ENCODE peak calls at places on chromosomes 1 and 21, in nine cellular contexts. One of them, this sample, is unnamed.

GRCh38 chr1:42266253-42267135 is 68.5 kb downstream of the FOXJ3 start:
- DNase-seq in thoracic aorta: no peak
- DNase-seq in upper lobe of right lung: no peak
- DNase-seq in lower lobe of right lung: no peak
- DNase-seq in stomach: no peak
- DNase-seq in CD8-positive, alpha-beta T cell: no peak
- DNase-seq in hepatocyte: no peak
- DNase-seq in heart left ventricle: no peak
- DNase-seq in colonic mucosa: no peak
- DNase-seq in this sample: no peak

GRCh38 chr21:15671188-15671587 is 58.6 kb upstream of the USP25 start:
- DNase-seq in lower lobe of right lung: no peak
- DNase-seq in thoracic aorta: no peak
- DNase-seq in stomach: no peak
- DNase-seq in colonic mucosa: no peak
- DNase-seq in upper lobe of right lung: no peak
- DNase-seq in hepatocyte: no peak
- DNase-seq in heart left ventricle: no peak
- DNase-seq in CD8-positive, alpha-beta T cell: no peak
- DNase-seq in this sample: no peak

GRCh38 chr1:43367026-43367903 is 546 bp downstream of the ELOVL1 start:
- DNase-seq in CD8-positive, alpha-beta T cell: peak
- DNase-seq in lower lobe of right lung: peak
- DNase-seq in heart left ventricle: no peak
- DNase-seq in upper lobe of right lung: peak
- DNase-seq in hepatocyte: peak
- DNase-seq in colonic mucosa: peak
- DNase-seq in stomach: no peak
- DNase-seq in thoracic aorta: no peak
- DNase-seq in this sample: no peak

GRCh38 chr1:186838380-186839076 is 9.8 kb downstream of the PLA2G4A start:
- DNase-seq in upper lobe of right lung: no peak
- DNase-seq in heart left ventricle: no peak
- DNase-seq in hepatocyte: peak
- DNase-seq in CD8-positive, alpha-beta T cell: no peak
- DNase-seq in colonic mucosa: no peak
- DNase-seq in lower lobe of right lung: no peak
- DNase-seq in thoracic aorta: no peak
- DNase-seq in stomach: no peak
- DNase-seq in this sample: no peak

GRCh38 chr1:94873520-94874351 is 53.2 kb downstream of the CNN3 start:
- DNase-seq in colonic mucosa: no peak
- DNase-seq in upper lobe of right lung: no peak
- DNase-seq in CD8-positive, alpha-beta T cell: no peak
- DNase-seq in stomach: no peak
- DNase-seq in hepatocyte: peak
- DNase-seq in lower lobe of right lung: no peak
- DNase-seq in heart left ventricle: no peak
- DNase-seq in thoracic aorta: no peak
- DNase-seq in this sample: peak

GRCh38 chr1:160219062-160219929 is 14.1 kb downstream of the PEA15 start:
- DNase-seq in heart left ventricle: peak
- DNase-seq in lower lobe of right lung: no peak
- DNase-seq in CD8-positive, alpha-beta T cell: no peak
- DNase-seq in colonic mucosa: peak
- DNase-seq in thoracic aorta: no peak
- DNase-seq in stomach: peak
- DNase-seq in upper lobe of right lung: no peak
- DNase-seq in hepatocyte: peak
- DNase-seq in this sample: peak

GRCh38 chr21:40160911-40161310 is 293.7 kb downstream of the PCP4 start:
- DNase-seq in hepatocyte: no peak
- DNase-seq in CD8-positive, alpha-beta T cell: no peak
- DNase-seq in stomach: no peak
- DNase-seq in lower lobe of right lung: no peak
- DNase-seq in heart left ventricle: no peak
- DNase-seq in upper lobe of right lung: no peak
- DNase-seq in thoracic aorta: no peak
- DNase-seq in colonic mucosa: no peak
- DNase-seq in this sample: no peak

GRCh38 chr1:58870298-58870676 is 86.4 kb upstream of the JUN start:
- DNase-seq in colonic mucosa: peak
- DNase-seq in hepatocyte: peak
- DNase-seq in upper lobe of right lung: no peak
- DNase-seq in heart left ventricle: no peak
- DNase-seq in thoracic aorta: no peak
- DNase-seq in CD8-positive, alpha-beta T cell: no peak
- DNase-seq in stomach: peak
- DNase-seq in lower lobe of right lung: no peak
- DNase-seq in this sample: no peak

GRCh38 chr1:201296371-201296770 is 13.1 kb downstream of the PKP1 start:
- DNase-seq in thoracic aorta: no peak
- DNase-seq in lower lobe of right lung: no peak
- DNase-seq in upper lobe of right lung: no peak
- DNase-seq in stomach: no peak
- DNase-seq in colonic mucosa: no peak
- DNase-seq in CD8-positive, alpha-beta T cell: no peak
- DNase-seq in hepatocyte: no peak
- DNase-seq in heart left ventricle: no peak
- DNase-seq in this sample: no peak

GRCh38 chr1:206634365-206635079 is 814 bp upstream of the DYRK3 start:
- DNase-seq in heart left ventricle: peak
- DNase-seq in CD8-positive, alpha-beta T cell: peak
- DNase-seq in stomach: peak
- DNase-seq in thoracic aorta: peak
- DNase-seq in upper lobe of right lung: peak
- DNase-seq in colonic mucosa: peak
- DNase-seq in lower lobe of right lung: peak
- DNase-seq in hepatocyte: peak
- DNase-seq in this sample: peak

GRCh38 chr1:32741417-32742131 is 39.0 kb upstream of the SYNC start:
- DNase-seq in lower lobe of right lung: no peak
- DNase-seq in upper lobe of right lung: peak
- DNase-seq in hepatocyte: peak
- DNase-seq in thoracic aorta: no peak
- DNase-seq in heart left ventricle: peak
- DNase-seq in colonic mucosa: peak
- DNase-seq in stomach: no peak
- DNase-seq in CD8-positive, alpha-beta T cell: no peak
- DNase-seq in this sample: peak

GRCh38 chr1:30388386-30388785 is 335.0 kb downstream of the MATN1 start:
- DNase-seq in hepatocyte: no peak
- DNase-seq in lower lobe of right lung: no peak
- DNase-seq in stomach: no peak
- DNase-seq in thoracic aorta: no peak
- DNase-seq in colonic mucosa: no peak
- DNase-seq in upper lobe of right lung: no peak
- DNase-seq in heart left ventricle: no peak
- DNase-seq in CD8-positive, alpha-beta T cell: no peak
- DNase-seq in this sample: no peak

GRCh38 chr1:206679738-206680211 is 4.9 kb upstream of the MAPKAPK2 start:
- DNase-seq in thoracic aorta: no peak
- DNase-seq in colonic mucosa: no peak
- DNase-seq in upper lobe of right lung: no peak
- DNase-seq in lower lobe of right lung: no peak
- DNase-seq in CD8-positive, alpha-beta T cell: no peak
- DNase-seq in stomach: no peak
- DNase-seq in hepatocyte: no peak
- DNase-seq in heart left ventricle: no peak
- DNase-seq in this sample: no peak

GRCh38 chr21:45341779-45342178 is 54.1 kb upstream of the POFUT2 start:
- DNase-seq in upper lobe of right lung: no peak
- DNase-seq in thoracic aorta: no peak
- DNase-seq in stomach: no peak
- DNase-seq in hepatocyte: no peak
- DNase-seq in lower lobe of right lung: no peak
- DNase-seq in heart left ventricle: no peak
- DNase-seq in CD8-positive, alpha-beta T cell: no peak
- DNase-seq in colonic mucosa: no peak
- DNase-seq in this sample: no peak

GRCh38 chr1:218865591-218865990 is 308.1 kb upstream of the LYPLAL1 start:
- DNase-seq in upper lobe of right lung: no peak
- DNase-seq in stomach: no peak
- DNase-seq in colonic mucosa: no peak
- DNase-seq in heart left ventricle: no peak
- DNase-seq in hepatocyte: peak
- DNase-seq in CD8-positive, alpha-beta T cell: no peak
- DNase-seq in thoracic aorta: no peak
- DNase-seq in lower lobe of right lung: no peak
- DNase-seq in this sample: no peak

GRCh38 chr1:115029526-115029925 is at the start of gene TSHB:
- DNase-seq in lower lobe of right lung: no peak
- DNase-seq in heart left ventricle: no peak
- DNase-seq in hepatocyte: no peak
- DNase-seq in CD8-positive, alpha-beta T cell: no peak
- DNase-seq in thoracic aorta: no peak
- DNase-seq in stomach: no peak
- DNase-seq in colonic mucosa: no peak
- DNase-seq in upper lobe of right lung: no peak
- DNase-seq in this sample: no peak

GRCh38 chr1:84504580-84505021 is 1.6 kb upstream of the SPATA1 start:
- DNase-seq in upper lobe of right lung: no peak
- DNase-seq in heart left ventricle: no peak
- DNase-seq in thoracic aorta: no peak
- DNase-seq in hepatocyte: peak
- DNase-seq in stomach: no peak
- DNase-seq in CD8-positive, alpha-beta T cell: no peak
- DNase-seq in colonic mucosa: no peak
- DNase-seq in lower lobe of right lung: no peak
- DNase-seq in this sample: no peak

DNA sequence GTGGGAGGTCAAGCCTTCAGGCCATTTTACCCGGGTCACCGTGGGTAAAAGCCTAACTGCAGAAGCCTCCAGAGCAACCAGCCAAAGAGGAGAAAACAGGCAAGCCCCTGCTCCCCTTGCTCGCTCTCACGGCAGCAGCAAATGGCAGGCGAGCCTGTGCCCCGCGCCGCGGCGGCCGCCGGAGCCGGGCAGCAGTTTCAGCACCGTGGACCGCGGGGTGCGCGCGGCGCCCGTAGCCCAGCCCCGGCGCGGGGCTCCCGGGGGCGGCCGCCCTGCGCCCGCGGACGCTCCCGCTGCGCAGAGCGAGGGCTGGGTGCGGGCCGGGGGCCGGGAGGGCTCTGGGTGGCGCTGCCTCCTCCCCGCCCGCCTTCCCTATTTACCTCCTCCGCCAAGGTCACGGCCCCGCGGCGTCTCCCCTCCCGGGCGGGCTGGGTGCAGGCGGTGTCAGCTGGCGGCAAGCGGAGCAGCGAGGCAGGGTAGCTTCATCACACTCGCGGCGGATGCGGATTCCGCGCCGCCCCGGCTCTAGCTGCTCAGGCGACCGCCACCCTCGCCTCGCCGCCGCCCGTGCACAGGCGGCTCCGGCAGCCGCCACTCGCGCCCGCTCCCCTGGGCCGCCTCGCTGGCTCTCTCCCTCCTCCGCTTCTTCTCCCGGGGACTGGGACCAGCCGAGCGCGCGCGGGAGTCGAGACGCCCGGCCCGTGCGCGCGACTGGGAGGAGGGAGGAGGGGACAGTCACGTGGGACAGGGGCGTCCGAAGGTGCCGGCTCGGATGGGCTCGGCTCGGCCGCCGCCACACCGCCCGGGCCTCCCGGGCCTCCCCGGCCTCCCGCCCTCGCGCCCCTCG is at the start of gene RGS7:
- DNase-seq in stomach: peak
- DNase-seq in thoracic aorta: no peak
- DNase-seq in CD8-positive, alpha-beta T cell: no peak
- DNase-seq in lower lobe of right lung: peak
- DNase-seq in colonic mucosa: peak
- DNase-seq in upper lobe of right lung: peak
- DNase-seq in hepatocyte: peak
- DNase-seq in heart left ventricle: peak
- DNase-seq in this sample: peak
- H3K4me3 ChIP-seq in stomach: peak
- H3K4me3 ChIP-seq in thoracic aorta: peak
- H3K4me3 ChIP-seq in CD8-positive, alpha-beta T cell: no peak
- H3K4me3 ChIP-seq in lower lobe of right lung: peak
- H3K4me3 ChIP-seq in colonic mucosa: peak
- H3K4me3 ChIP-seq in upper lobe of right lung: peak
- H3K4me3 ChIP-seq in hepatocyte: peak
- H3K4me3 ChIP-seq in heart left ventricle: peak
- H3K4me3 ChIP-seq in this sample: peak

DNA sequence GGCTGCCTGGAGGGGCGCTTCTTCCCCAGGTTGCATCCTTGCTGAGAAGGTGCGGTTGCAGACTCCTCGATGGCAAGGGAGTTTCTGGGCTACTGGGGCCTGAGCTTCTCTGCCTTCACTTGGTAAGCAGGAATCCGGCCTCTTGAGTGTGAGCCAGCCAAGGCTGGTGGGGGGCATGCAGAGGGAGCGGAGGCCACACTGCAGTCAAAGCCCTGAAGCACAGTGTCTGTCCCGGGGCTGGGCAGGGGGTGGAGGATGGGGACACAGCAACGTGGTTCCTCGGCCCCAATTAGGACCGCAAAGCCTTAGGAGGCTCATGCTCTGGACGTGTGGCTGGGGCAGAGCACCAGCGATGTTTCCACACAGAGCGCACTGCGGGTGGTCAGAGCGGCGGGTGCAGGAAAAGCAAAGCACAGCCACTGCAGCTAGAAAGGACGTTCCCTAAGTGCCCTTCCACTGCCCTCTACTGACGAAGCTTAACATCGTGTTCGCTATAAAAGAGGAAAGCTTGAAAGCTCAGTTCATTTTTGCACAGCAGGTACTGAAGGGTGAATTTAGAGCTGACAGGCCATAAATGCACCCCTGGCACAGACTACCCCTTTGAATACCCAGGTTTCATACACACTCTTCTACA is 60.7 kb upstream of the COG2 start:
- DNase-seq in stomach: no peak
- DNase-seq in colonic mucosa: no peak
- DNase-seq in heart left ventricle: no peak
- DNase-seq in lower lobe of right lung: no peak
- DNase-seq in hepatocyte: no peak
- DNase-seq in CD8-positive, alpha-beta T cell: no peak
- DNase-seq in thoracic aorta: no peak
- DNase-seq in upper lobe of right lung: no peak
- DNase-seq in this sample: no peak
- TF ChIP-seq CTCF in stomach: no peak
- TF ChIP-seq CTCF in colonic mucosa: no peak
- TF ChIP-seq CTCF in heart left ventricle: no peak
- TF ChIP-seq CTCF in lower lobe of right lung: no peak
- TF ChIP-seq CTCF in hepatocyte: no peak
- TF ChIP-seq CTCF in CD8-positive, alpha-beta T cell: no peak
- TF ChIP-seq CTCF in thoracic aorta: no peak
- TF ChIP-seq CTCF in upper lobe of right lung: no peak
- TF ChIP-seq CTCF in this sample: peak

GRCh38 chr1:28246427-28246832 is 10.5 kb downstream of the ATP5IF1 start:
- DNase-seq in colonic mucosa: peak
- DNase-seq in hepatocyte: peak
- DNase-seq in upper lobe of right lung: no peak
- DNase-seq in lower lobe of right lung: no peak
- DNase-seq in thoracic aorta: no peak
- DNase-seq in stomach: no peak
- DNase-seq in CD8-positive, alpha-beta T cell: no peak
- DNase-seq in heart left ventricle: no peak
- DNase-seq in this sample: no peak
- H3K4me3 ChIP-seq in colonic mucosa: peak
- H3K4me3 ChIP-seq in hepatocyte: peak
- H3K4me3 ChIP-seq in upper lobe of right lung: peak
- H3K4me3 ChIP-seq in lower lobe of right lung: peak
- H3K4me3 ChIP-seq in thoracic aorta: peak
- H3K4me3 ChIP-seq in stomach: peak
- H3K4me3 ChIP-seq in CD8-positive, alpha-beta T cell: peak
- H3K4me3 ChIP-seq in heart left ventricle: peak
- H3K4me3 ChIP-seq in this sample: peak

GRCh38 chr1:116203192-116203723 is 92.1 kb downstream of the MAB21L3 start:
- DNase-seq in heart left ventricle: no peak
- DNase-seq in colonic mucosa: no peak
- DNase-seq in hepatocyte: no peak
- DNase-seq in upper lobe of right lung: no peak
- DNase-seq in CD8-positive, alpha-beta T cell: no peak
- DNase-seq in stomach: peak
- DNase-seq in thoracic aorta: no peak
- DNase-seq in lower lobe of right lung: no peak
- DNase-seq in this sample: no peak
- TF ChIP-seq CTCF in heart left ventricle: no peak
- TF ChIP-seq CTCF in colonic mucosa: no peak
- TF ChIP-seq CTCF in hepatocyte: no peak
- TF ChIP-seq CTCF in upper lobe of right lung: no peak
- TF ChIP-seq CTCF in CD8-positive, alpha-beta T cell: no peak
- TF ChIP-seq CTCF in stomach: no peak
- TF ChIP-seq CTCF in thoracic aorta: no peak
- TF ChIP-seq CTCF in lower lobe of right lung: no peak
- TF ChIP-seq CTCF in this sample: no peak

This sample was measured in WERI-Rb-1.